ENCODE peak calls at places on chromosomes 13 and 19, in six cellular contexts. J is stimulated activated CD4-positive, alpha-beta T cell treated with anti-CD3 and anti-CD28 coated beads, Interleukin-4, amount 100 ng/mL, for 48 hours; C is cardiac fibroblast; P is AG08396; G is CD8-positive, alpha-beta memory T cell; X is A172. L is an unnamed sample.
A peak's percentile ranks its signal among the peaks of the same experiment; 100 is the strongest.

GRCh38 chr13:91017669-91018053 is 329.8 kb upstream of the MIR17HG start:
- DNase-seq in J (no peak), C (no peak), P (no peak), G (no peak), X (peak; percentile 46), L (no peak)

GRCh38 chr19:40411958-40412499 is 1.1 kb downstream of the PRX start:
- DNase-seq in J (no peak), C (no peak), P (no peak), G (no peak), X (no peak), L (no peak)

GRCh38 chr19:10402441-10403038 is 802 bp downstream of the CDC37 start:
- DNase-seq in J (no peak), C (peak; percentile 52), P (peak; percentile 55), G (no peak), X (no peak), L (no peak)

GRCh38 chr19:5339470-5339949 is 1.1 kb downstream of the PTPRS start:
- DNase-seq in J (no peak), C (no peak), P (no peak), G (no peak), X (no peak), L (no peak)

GRCh38 chr19:45637890-45638667 is 1.1 kb downstream of the EML2 start:
- DNase-seq in J (no peak), C (peak; percentile 74), P (peak; percentile 69), G (no peak), X (no peak), L (no peak)

GRCh38 chr19:28045621-28046020 is 1167.3 kb downstream of the UQCRFS1 start:
- DNase-seq in J (no peak), C (no peak), P (no peak), G (no peak), X (no peak), L (no peak)

GRCh38 chr19:8357007-8357521 is 6.9 kb upstream of the ANGPTL4 start:
- DNase-seq in J (no peak), C (peak; percentile 53), P (no peak), G (no peak), X (no peak), L (no peak)

GRCh38 chr19:3470500-3471128 is 9.7 kb downstream of the SMIM24 start:
- DNase-seq in J (no peak), C (no peak), P (no peak), G (no peak), X (no peak), L (no peak)

GRCh38 chr19:1605236-1606137 is at the start of gene UQCR11:
- DNase-seq in J (peak; percentile 89), C (peak; percentile 98), P (peak; percentile 99), G (peak; percentile 89), X (peak; percentile 94), L (peak; percentile 97)

GRCh38 chr13:99288069-99288468 is 19.1 kb downstream of the GPR183 start:
- DNase-seq in J (no peak), C (peak; percentile 23), P (no peak), G (no peak), X (no peak), L (no peak)

GRCh38 chr19:51256053-51256682 is 5.3 kb downstream of the SIGLECL1 start:
- DNase-seq in J (no peak), C (no peak), P (no peak), G (no peak), X (no peak), L (no peak)

GRCh38 chr13:75258159-75258782 is 223.7 kb downstream of the TBC1D4 start:
- DNase-seq in J (no peak), C (peak; percentile 65), P (peak; percentile 13), G (no peak), X (peak; percentile 53), L (no peak)

GRCh38 chr19:29636553-29637325 is 28.5 kb upstream of the PLEKHF1 start:
- DNase-seq in J (no peak), C (no peak), P (no peak), G (no peak), X (no peak), L (no peak)

GRCh38 chr19:35309481-35310279 is 17.7 kb downstream of the MAG start:
- DNase-seq in J (no peak), C (peak; percentile 93), P (no peak), G (no peak), X (no peak), L (no peak)

GRCh38 chr19:49861541-49862410 is 5.6 kb downstream of the PNKP start:
- DNase-seq in J (no peak), C (no peak), P (no peak), G (no peak), X (no peak), L (no peak)

GRCh38 chr19:30450101-30450500 is 77.9 kb downstream of the ZNF536 start:
- DNase-seq in J (no peak), C (peak; percentile 29), P (peak; percentile 58), G (no peak), X (no peak), L (peak; percentile 41)

GRCh38 chr19:40862785-40863184 is 12.5 kb upstream of the CYP2A6 start:
- DNase-seq in J (no peak), C (peak; percentile 28), P (no peak), G (no peak), X (no peak), L (no peak)

GRCh38 chr19:50817941-50818858 is 5.4 kb downstream of the KLK1 start:
- DNase-seq in J (peak; percentile 67), C (peak; percentile 24), P (peak; percentile 78), G (no peak), X (no peak), L (no peak)

GRCh38 chr13:63381078-63381859 is 1965.6 kb upstream of the PCDH20 start:
- DNase-seq in J (no peak), C (no peak), P (no peak), G (no peak), X (peak; percentile 2), L (no peak)

GRCh38 chr13:94608586-94608985 is 6.9 kb downstream of the GPR180 start:
- DNase-seq in J (no peak), C (peak; percentile 13), P (no peak), G (no peak), X (no peak), L (no peak)

GRCh38 chr13:111372651-111373425 is 52.4 kb downstream of the TEX29 start:
- DNase-seq in J (no peak), C (no peak), P (no peak), G (peak; percentile 24), X (no peak), L (no peak)

GRCh38 chr13:22693691-22694090 is 487.1 kb upstream of the SGCG start:
- DNase-seq in J (no peak), C (no peak), P (no peak), G (no peak), X (no peak), L (no peak)

GRCh38 chr19:4971424-4971793 is 2.5 kb downstream of the KDM4B start:
- DNase-seq in J (no peak), C (peak; percentile 18), P (no peak), G (no peak), X (no peak), L (no peak)

GRCh38 chr19:1402411-1403070 is 1.2 kb upstream of the GAMT start:
- DNase-seq in J (no peak), C (no peak), P (no peak), G (no peak), X (no peak), L (no peak)

GRCh38 chr13:40986328-40986856 is 32.7 kb downstream of the ELF1 start:
- DNase-seq in J (no peak), C (peak; percentile 28), P (peak; percentile 36), G (no peak), X (no peak), L (no peak)

GRCh38 chr13:52395704-52396103 is 10.3 kb downstream of the THSD1 start:
- DNase-seq in J (no peak), C (no peak), P (no peak), G (no peak), X (no peak), L (no peak)

GRCh38 chr19:43957891-43958290 is 6.9 kb downstream of the ZNF221 start:
- DNase-seq in J (no peak), C (peak; percentile 2), P (peak; percentile 59), G (no peak), X (no peak), L (no peak)